ENCODE peak calls at places on chromosome 13, in ten cellular contexts. One of them, this sample, is unnamed.

GRCh38 chr13:102399791-102400618 is 1.8 kb downstream of the FGF14 start:
- DNase-seq in adrenal gland: no peak
- DNase-seq in brain microvascular endothelial cell: no peak
- DNase-seq in CD4-positive, alpha-beta T cell: no peak
- DNase-seq in fibroblast of mammary gland: peak
- DNase-seq in AG10803: peak
- DNase-seq in GM13977: peak
- DNase-seq in sigmoid colon: peak
- DNase-seq in HFFc6: no peak
- DNase-seq in lower lobe of right lung: peak
- DNase-seq in this sample: peak

GRCh38 chr13:20814224-20814910 is 40.6 kb upstream of the EEF1AKMT1 start:
- DNase-seq in adrenal gland: peak
- DNase-seq in brain microvascular endothelial cell: peak
- DNase-seq in CD4-positive, alpha-beta T cell: no peak
- DNase-seq in fibroblast of mammary gland: peak
- DNase-seq in AG10803: peak
- DNase-seq in GM13977: no peak
- DNase-seq in sigmoid colon: peak
- DNase-seq in HFFc6: peak
- DNase-seq in lower lobe of right lung: peak
- DNase-seq in this sample: no peak

GRCh38 chr13:90800082-90800746 is 547.3 kb upstream of the MIR17HG start:
- DNase-seq in adrenal gland: peak
- DNase-seq in brain microvascular endothelial cell: no peak
- DNase-seq in CD4-positive, alpha-beta T cell: no peak
- DNase-seq in fibroblast of mammary gland: no peak
- DNase-seq in AG10803: no peak
- DNase-seq in GM13977: no peak
- DNase-seq in sigmoid colon: no peak
- DNase-seq in HFFc6: no peak
- DNase-seq in lower lobe of right lung: peak
- DNase-seq in this sample: no peak

GRCh38 chr13:93169980-93170379 is 56.6 kb upstream of the GPC6 start:
- DNase-seq in adrenal gland: no peak
- DNase-seq in brain microvascular endothelial cell: peak
- DNase-seq in CD4-positive, alpha-beta T cell: no peak
- DNase-seq in fibroblast of mammary gland: peak
- DNase-seq in AG10803: peak
- DNase-seq in GM13977: no peak
- DNase-seq in sigmoid colon: no peak
- DNase-seq in HFFc6: peak
- DNase-seq in lower lobe of right lung: no peak
- DNase-seq in this sample: no peak

GRCh38 chr13:48790996-48791395 is 137.3 kb downstream of the CYSLTR2 start:
- DNase-seq in adrenal gland: no peak
- DNase-seq in brain microvascular endothelial cell: no peak
- DNase-seq in CD4-positive, alpha-beta T cell: no peak
- DNase-seq in fibroblast of mammary gland: no peak
- DNase-seq in AG10803: no peak
- DNase-seq in GM13977: no peak
- DNase-seq in sigmoid colon: no peak
- DNase-seq in HFFc6: no peak
- DNase-seq in lower lobe of right lung: no peak
- DNase-seq in this sample: no peak

GRCh38 chr13:97629601-97630272 is 195.8 kb downstream of the RAP2A start:
- DNase-seq in adrenal gland: no peak
- DNase-seq in brain microvascular endothelial cell: no peak
- DNase-seq in CD4-positive, alpha-beta T cell: no peak
- DNase-seq in fibroblast of mammary gland: no peak
- DNase-seq in AG10803: no peak
- DNase-seq in GM13977: no peak
- DNase-seq in sigmoid colon: no peak
- DNase-seq in HFFc6: no peak
- DNase-seq in lower lobe of right lung: no peak
- DNase-seq in this sample: no peak

GRCh38 chr13:51806571-51806970 is 2.6 kb upstream of the DHRS12 start:
- DNase-seq in adrenal gland: peak
- DNase-seq in brain microvascular endothelial cell: peak
- DNase-seq in CD4-positive, alpha-beta T cell: no peak
- DNase-seq in fibroblast of mammary gland: peak
- DNase-seq in AG10803: peak
- DNase-seq in GM13977: no peak
- DNase-seq in sigmoid colon: no peak
- DNase-seq in HFFc6: peak
- DNase-seq in lower lobe of right lung: no peak
- DNase-seq in this sample: no peak

GRCh38 chr13:27446986-27447583 is 3.3 kb downstream of the MTIF3 start:
- DNase-seq in adrenal gland: no peak
- DNase-seq in brain microvascular endothelial cell: no peak
- DNase-seq in CD4-positive, alpha-beta T cell: no peak
- DNase-seq in fibroblast of mammary gland: no peak
- DNase-seq in AG10803: no peak
- DNase-seq in GM13977: no peak
- DNase-seq in sigmoid colon: no peak
- DNase-seq in HFFc6: no peak
- DNase-seq in lower lobe of right lung: no peak
- DNase-seq in this sample: peak

GRCh38 chr13:102904408-102904862 is 58.6 kb downstream of the ERCC5 start:
- DNase-seq in adrenal gland: no peak
- DNase-seq in brain microvascular endothelial cell: no peak
- DNase-seq in CD4-positive, alpha-beta T cell: no peak
- DNase-seq in fibroblast of mammary gland: no peak
- DNase-seq in AG10803: no peak
- DNase-seq in GM13977: no peak
- DNase-seq in sigmoid colon: no peak
- DNase-seq in HFFc6: no peak
- DNase-seq in lower lobe of right lung: no peak
- DNase-seq in this sample: no peak

GRCh38 chr13:40801255-40802217 is 12.1 kb downstream of the SLC25A15 start:
- DNase-seq in adrenal gland: no peak
- DNase-seq in brain microvascular endothelial cell: no peak
- DNase-seq in CD4-positive, alpha-beta T cell: no peak
- DNase-seq in fibroblast of mammary gland: no peak
- DNase-seq in AG10803: no peak
- DNase-seq in GM13977: no peak
- DNase-seq in sigmoid colon: no peak
- DNase-seq in HFFc6: no peak
- DNase-seq in lower lobe of right lung: no peak
- DNase-seq in this sample: no peak

GRCh38 chr13:113671066-113672001 is 4.3 kb downstream of the GRK1 start:
- DNase-seq in adrenal gland: peak
- DNase-seq in brain microvascular endothelial cell: no peak
- DNase-seq in CD4-positive, alpha-beta T cell: no peak
- DNase-seq in fibroblast of mammary gland: no peak
- DNase-seq in AG10803: no peak
- DNase-seq in GM13977: no peak
- DNase-seq in sigmoid colon: peak
- DNase-seq in HFFc6: no peak
- DNase-seq in lower lobe of right lung: peak
- DNase-seq in this sample: no peak

GRCh38 chr13:21672811-21673591 is 2.1 kb downstream of the FGF9 start:
- DNase-seq in adrenal gland: peak
- DNase-seq in brain microvascular endothelial cell: no peak
- DNase-seq in CD4-positive, alpha-beta T cell: no peak
- DNase-seq in fibroblast of mammary gland: no peak
- DNase-seq in AG10803: no peak
- DNase-seq in GM13977: no peak
- DNase-seq in sigmoid colon: no peak
- DNase-seq in HFFc6: no peak
- DNase-seq in lower lobe of right lung: no peak
- DNase-seq in this sample: peak

GRCh38 chr13:111006508-111007031 is 91.7 kb upstream of the ANKRD10 start:
- DNase-seq in adrenal gland: peak
- DNase-seq in brain microvascular endothelial cell: peak
- DNase-seq in CD4-positive, alpha-beta T cell: no peak
- DNase-seq in fibroblast of mammary gland: peak
- DNase-seq in AG10803: peak
- DNase-seq in GM13977: no peak
- DNase-seq in sigmoid colon: peak
- DNase-seq in HFFc6: peak
- DNase-seq in lower lobe of right lung: no peak
- DNase-seq in this sample: no peak

GRCh38 chr13:34459856-34460255 is 482.2 kb upstream of the NBEA start:
- DNase-seq in adrenal gland: no peak
- DNase-seq in brain microvascular endothelial cell: no peak
- DNase-seq in CD4-positive, alpha-beta T cell: no peak
- DNase-seq in fibroblast of mammary gland: no peak
- DNase-seq in AG10803: no peak
- DNase-seq in GM13977: no peak
- DNase-seq in sigmoid colon: no peak
- DNase-seq in HFFc6: no peak
- DNase-seq in lower lobe of right lung: no peak
- DNase-seq in this sample: no peak

DNA sequence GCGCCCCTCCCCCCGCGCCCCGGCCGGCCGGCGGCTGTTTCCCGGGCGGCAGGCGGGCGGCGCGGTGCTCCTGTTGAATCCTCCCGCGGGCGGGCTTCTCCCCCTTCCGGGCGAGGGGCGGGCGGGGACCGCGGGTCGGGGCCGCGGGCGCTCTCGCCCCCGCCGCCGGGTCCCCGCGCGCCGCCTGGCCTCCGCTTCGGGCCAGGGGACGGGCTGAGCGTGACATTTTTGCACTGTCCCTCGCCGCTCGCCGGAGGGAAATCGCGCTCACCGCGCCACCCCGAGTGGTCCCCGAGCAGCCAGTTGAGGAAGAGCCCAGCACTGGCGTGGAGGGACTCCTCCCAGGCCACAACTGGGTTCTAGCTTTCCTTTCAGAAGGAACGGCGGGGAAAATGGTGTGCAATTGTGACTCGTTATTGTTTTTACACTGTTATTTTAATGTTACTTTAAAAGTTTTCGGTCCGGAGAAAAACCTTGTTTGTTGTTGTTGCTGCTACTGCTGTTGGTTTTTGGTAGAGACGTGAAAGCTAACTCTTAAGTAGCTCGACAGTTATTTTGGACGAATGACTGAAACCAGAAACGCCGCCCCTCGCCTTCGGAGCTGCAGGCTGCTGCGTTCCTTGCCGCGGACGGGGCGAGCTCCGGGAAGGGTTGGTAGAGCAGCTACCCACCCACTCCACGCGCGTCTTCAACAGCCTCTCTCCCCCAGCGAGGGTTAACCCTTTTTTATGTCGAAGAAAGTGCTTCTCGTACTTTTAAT is 942 bp downstream of the PDS5B start:
- DNase-seq in adrenal gland: peak
- DNase-seq in brain microvascular endothelial cell: peak
- DNase-seq in CD4-positive, alpha-beta T cell: peak
- DNase-seq in fibroblast of mammary gland: peak
- DNase-seq in AG10803: peak
- DNase-seq in GM13977: peak
- DNase-seq in sigmoid colon: peak
- DNase-seq in HFFc6: peak
- DNase-seq in lower lobe of right lung: peak
- DNase-seq in this sample: peak
- TF ChIP-seq CTCF in adrenal gland: no peak
- TF ChIP-seq CTCF in brain microvascular endothelial cell: peak
- TF ChIP-seq CTCF in CD4-positive, alpha-beta T cell: no peak
- TF ChIP-seq CTCF in fibroblast of mammary gland: no peak
- TF ChIP-seq CTCF in AG10803: no peak
- TF ChIP-seq CTCF in GM13977: peak
- TF ChIP-seq CTCF in sigmoid colon: no peak
- TF ChIP-seq CTCF in HFFc6: no peak
- TF ChIP-seq CTCF in lower lobe of right lung: no peak
- TF ChIP-seq CTCF in this sample: peak

GRCh38 chr13:23711355-23711754 is 141.1 kb downstream of the TNFRSF19 start:
- DNase-seq in adrenal gland: no peak
- DNase-seq in brain microvascular endothelial cell: no peak
- DNase-seq in CD4-positive, alpha-beta T cell: no peak
- DNase-seq in fibroblast of mammary gland: no peak
- DNase-seq in AG10803: no peak
- DNase-seq in GM13977: no peak
- DNase-seq in sigmoid colon: no peak
- DNase-seq in HFFc6: no peak
- DNase-seq in lower lobe of right lung: no peak
- DNase-seq in this sample: no peak

GRCh38 chr13:23709521-23709920 is 139.3 kb downstream of the TNFRSF19 start:
- DNase-seq in adrenal gland: no peak
- DNase-seq in brain microvascular endothelial cell: no peak
- DNase-seq in CD4-positive, alpha-beta T cell: no peak
- DNase-seq in fibroblast of mammary gland: no peak
- DNase-seq in AG10803: peak
- DNase-seq in GM13977: no peak
- DNase-seq in sigmoid colon: no peak
- DNase-seq in HFFc6: peak
- DNase-seq in lower lobe of right lung: no peak
- DNase-seq in this sample: no peak

GRCh38 chr13:23710366-23710765 is 140.2 kb downstream of the TNFRSF19 start:
- DNase-seq in adrenal gland: no peak
- DNase-seq in brain microvascular endothelial cell: no peak
- DNase-seq in CD4-positive, alpha-beta T cell: no peak
- DNase-seq in fibroblast of mammary gland: no peak
- DNase-seq in AG10803: no peak
- DNase-seq in GM13977: no peak
- DNase-seq in sigmoid colon: no peak
- DNase-seq in HFFc6: no peak
- DNase-seq in lower lobe of right lung: no peak
- DNase-seq in this sample: no peak

GRCh38 chr13:23705578-23705977 is 135.4 kb downstream of the TNFRSF19 start:
- DNase-seq in adrenal gland: no peak
- DNase-seq in brain microvascular endothelial cell: no peak
- DNase-seq in CD4-positive, alpha-beta T cell: no peak
- DNase-seq in fibroblast of mammary gland: peak
- DNase-seq in AG10803: peak
- DNase-seq in GM13977: no peak
- DNase-seq in sigmoid colon: no peak
- DNase-seq in HFFc6: no peak
- DNase-seq in lower lobe of right lung: no peak
- DNase-seq in this sample: no peak

GRCh38 chr13:23707674-23708073 is 137.5 kb downstream of the TNFRSF19 start:
- DNase-seq in adrenal gland: no peak
- DNase-seq in brain microvascular endothelial cell: peak
- DNase-seq in CD4-positive, alpha-beta T cell: no peak
- DNase-seq in fibroblast of mammary gland: peak
- DNase-seq in AG10803: peak
- DNase-seq in GM13977: no peak
- DNase-seq in sigmoid colon: no peak
- DNase-seq in HFFc6: peak
- DNase-seq in lower lobe of right lung: no peak
- DNase-seq in this sample: no peak
- TF ChIP-seq CTCF in adrenal gland: no peak
- TF ChIP-seq CTCF in brain microvascular endothelial cell: peak
- TF ChIP-seq CTCF in CD4-positive, alpha-beta T cell: no peak
- TF ChIP-seq CTCF in fibroblast of mammary gland: peak
- TF ChIP-seq CTCF in AG10803: peak
- TF ChIP-seq CTCF in GM13977: peak
- TF ChIP-seq CTCF in sigmoid colon: no peak
- TF ChIP-seq CTCF in HFFc6: peak
- TF ChIP-seq CTCF in lower lobe of right lung: peak
- TF ChIP-seq CTCF in this sample: peak

GRCh38 chr13:104318121-104318520 is 1251.9 kb upstream of the SLC10A2 start:
- DNase-seq in adrenal gland: no peak
- DNase-seq in brain microvascular endothelial cell: peak
- DNase-seq in CD4-positive, alpha-beta T cell: no peak
- DNase-seq in fibroblast of mammary gland: peak
- DNase-seq in AG10803: no peak
- DNase-seq in GM13977: no peak
- DNase-seq in sigmoid colon: no peak
- DNase-seq in HFFc6: no peak
- DNase-seq in lower lobe of right lung: no peak
- DNase-seq in this sample: no peak
- TF ChIP-seq CTCF in adrenal gland: peak
- TF ChIP-seq CTCF in brain microvascular endothelial cell: peak
- TF ChIP-seq CTCF in CD4-positive, alpha-beta T cell: no peak
- TF ChIP-seq CTCF in fibroblast of mammary gland: peak
- TF ChIP-seq CTCF in AG10803: no peak
- TF ChIP-seq CTCF in GM13977: no peak
- TF ChIP-seq CTCF in sigmoid colon: no peak
- TF ChIP-seq CTCF in HFFc6: no peak
- TF ChIP-seq CTCF in lower lobe of right lung: no peak
- TF ChIP-seq CTCF in this sample: no peak

GRCh38 chr13:89577301-89577700 is 1770.2 kb upstream of the MIR17HG start:
- DNase-seq in adrenal gland: no peak
- DNase-seq in brain microvascular endothelial cell: no peak
- DNase-seq in CD4-positive, alpha-beta T cell: no peak
- DNase-seq in fibroblast of mammary gland: no peak
- DNase-seq in AG10803: no peak
- DNase-seq in GM13977: no peak
- DNase-seq in sigmoid colon: no peak
- DNase-seq in HFFc6: no peak
- DNase-seq in lower lobe of right lung: no peak
- DNase-seq in this sample: no peak
- TF ChIP-seq CTCF in adrenal gland: no peak
- TF ChIP-seq CTCF in brain microvascular endothelial cell: no peak
- TF ChIP-seq CTCF in CD4-positive, alpha-beta T cell: no peak
- TF ChIP-seq CTCF in fibroblast of mammary gland: no peak
- TF ChIP-seq CTCF in AG10803: no peak
- TF ChIP-seq CTCF in GM13977: no peak
- TF ChIP-seq CTCF in sigmoid colon: no peak
- TF ChIP-seq CTCF in HFFc6: peak
- TF ChIP-seq CTCF in lower lobe of right lung: no peak
- TF ChIP-seq CTCF in this sample: no peak

This sample was measured in GM10248.